ENCODE peak calls at places on chromosomes 12 and 14, in eight cellular contexts. M is esophagus muscularis mucosa; A is IMR-90; C is transverse colon; U is PC-3; I is lower lobe of right lung; B is CD4-positive, alpha-beta T cell; T is astrocyte. P is an unnamed sample.

GRCh38 chr14:83913466-83913865 is 1616.5 kb upstream of the FLRT2 start:
- DNase-seq in M (no peak), A (peak), C (no peak), U (peak), I (no peak), B (no peak), T (no peak), P (no peak)

GRCh38 chr12:138171-138897 is 71.8 kb downstream of the IQSEC3 start:
- DNase-seq in M (no peak), A (no peak), C (no peak), U (no peak), I (no peak), B (no peak), T (no peak), P (no peak)

GRCh38 chr12:93818488-93819047 is 141.4 kb downstream of the CRADD start:
- DNase-seq in M (no peak), A (no peak), C (no peak), U (no peak), I (no peak), B (no peak), T (no peak), P (no peak)

GRCh38 chr12:113271466-113271852 is 50.2 kb downstream of the TPCN1 start:
- DNase-seq in M (no peak), A (no peak), C (no peak), U (no peak), I (no peak), B (no peak), T (peak), P (no peak)

GRCh38 chr12:72346331-72346944 is 74.3 kb downstream of the TRHDE start:
- DNase-seq in M (no peak), A (peak), C (peak), U (peak), I (no peak), B (no peak), T (peak), P (peak)

GRCh38 chr12:130031571-130032189 is 127.9 kb upstream of the TMEM132D start:
- DNase-seq in M (no peak), A (no peak), C (peak), U (peak), I (peak), B (peak), T (no peak), P (peak)

GRCh38 chr14:100780646-100781355 is 45.1 kb upstream of the MEG3 start:
- DNase-seq in M (no peak), A (no peak), C (peak), U (no peak), I (no peak), B (no peak), T (no peak), P (no peak)

GRCh38 chr12:77999074-77999715 is 168.5 kb downstream of the NAV3 start:
- DNase-seq in M (no peak), A (no peak), C (no peak), U (no peak), I (no peak), B (no peak), T (no peak), P (no peak)

GRCh38 chr12:56221233-56221756 is 427 bp downstream of the RNF41 start:
- DNase-seq in M (no peak), A (peak), C (peak), U (peak), I (peak), B (no peak), T (peak), P (peak)

GRCh38 chr12:39413836-39414771 is 28.8 kb downstream of the KIF21A start:
- DNase-seq in M (no peak), A (no peak), C (no peak), U (no peak), I (no peak), B (no peak), T (no peak), P (no peak)

GRCh38 chr12:92600052-92600451 is 102.7 kb upstream of the PLEKHG7 start:
- DNase-seq in M (no peak), A (no peak), C (no peak), U (no peak), I (no peak), B (no peak), T (no peak), P (no peak)

GRCh38 chr12:51320695-51321320 is 3.2 kb downstream of the BIN2 start:
- DNase-seq in M (no peak), A (peak), C (peak), U (no peak), I (no peak), B (no peak), T (peak), P (peak)

GRCh38 chr14:31229638-31230229 is 22.1 kb upstream of the HECTD1 start:
- DNase-seq in M (peak), A (peak), C (peak), U (peak), I (peak), B (no peak), T (peak), P (peak)

GRCh38 chr12:81216739-81217138 is 138.9 kb downstream of the ACSS3 start:
- DNase-seq in M (no peak), A (no peak), C (no peak), U (no peak), I (no peak), B (no peak), T (no peak), P (no peak)

GRCh38 chr12:79911889-79912656 is 22.8 kb downstream of the PPP1R12A start:
- DNase-seq in M (no peak), A (peak), C (no peak), U (peak), I (no peak), B (no peak), T (peak), P (peak)

GRCh38 chr12:38110026-38110699 is 206.4 kb upstream of the ALG10B start:
- DNase-seq in M (no peak), A (no peak), C (no peak), U (peak), I (no peak), B (no peak), T (no peak), P (no peak)

GRCh38 chr12:59357811-59358210 is 238.0 kb upstream of the SLC16A7 start:
- DNase-seq in M (no peak), A (peak), C (no peak), U (no peak), I (no peak), B (no peak), T (no peak), P (no peak)

GRCh38 chr12:9784816-9785215 is 24.1 kb upstream of the CD69 start:
- DNase-seq in M (no peak), A (no peak), C (no peak), U (no peak), I (no peak), B (no peak), T (no peak), P (no peak)

GRCh38 chr12:23699031-23699430 is 250.4 kb downstream of the SOX5 start:
- DNase-seq in M (no peak), A (no peak), C (no peak), U (no peak), I (no peak), B (no peak), T (no peak), P (no peak)

GRCh38 chr14:97267509-97267908 is 470.3 kb downstream of the VRK1 start:
- DNase-seq in M (peak), A (no peak), C (no peak), U (peak), I (no peak), B (no peak), T (peak), P (peak)

GRCh38 chr12:4956968-4957367 is 47.3 kb downstream of the KCNA1 start:
- DNase-seq in M (no peak), A (no peak), C (no peak), U (no peak), I (no peak), B (no peak), T (no peak), P (no peak)

GRCh38 chr14:100660498-100661339 is 66.0 kb upstream of the DLK1 start:
- DNase-seq in M (no peak), A (peak), C (no peak), U (peak), I (no peak), B (no peak), T (peak), P (no peak)

GRCh38 chr12:117282490-117282889 is 78.9 kb downstream of the NOS1 start:
- DNase-seq in M (no peak), A (no peak), C (no peak), U (peak), I (no peak), B (no peak), T (no peak), P (no peak)

DNA sequence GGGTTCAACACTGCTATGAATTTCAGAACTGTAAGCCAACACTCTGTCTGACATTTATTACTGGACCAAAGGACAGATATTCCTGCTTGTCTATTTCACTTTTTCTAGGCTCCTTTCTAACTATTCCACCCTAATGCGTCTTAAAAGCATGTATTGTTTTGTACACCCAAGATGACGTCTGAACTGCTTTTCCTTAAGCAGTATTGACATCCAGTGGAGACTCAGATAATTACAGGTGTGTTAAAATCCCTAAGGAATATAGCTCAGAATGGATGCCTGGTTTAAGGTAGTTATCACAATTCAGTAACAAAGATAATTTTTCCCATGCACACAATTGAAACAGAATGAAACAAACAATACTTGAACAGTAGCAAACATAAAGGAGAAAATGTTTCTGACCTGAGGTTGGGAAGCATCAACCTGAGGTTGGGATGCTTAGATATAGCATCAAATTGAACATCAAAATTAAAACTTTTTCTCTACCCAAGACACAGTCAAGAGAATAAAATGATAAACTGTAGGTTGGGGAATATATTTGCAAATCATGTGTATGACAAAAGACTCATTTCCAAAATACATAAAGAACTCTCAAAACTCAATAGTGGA is 93.7 kb upstream of the PTPRR start:
- DNase-seq in M (no peak), A (peak), C (no peak), U (peak), I (no peak), B (no peak), T (peak), P (peak)
- TF ChIP-seq CTCF in M (no peak), A (peak), C (peak), U (peak), I (peak), B (no peak), T (peak), P (peak)

DNA sequence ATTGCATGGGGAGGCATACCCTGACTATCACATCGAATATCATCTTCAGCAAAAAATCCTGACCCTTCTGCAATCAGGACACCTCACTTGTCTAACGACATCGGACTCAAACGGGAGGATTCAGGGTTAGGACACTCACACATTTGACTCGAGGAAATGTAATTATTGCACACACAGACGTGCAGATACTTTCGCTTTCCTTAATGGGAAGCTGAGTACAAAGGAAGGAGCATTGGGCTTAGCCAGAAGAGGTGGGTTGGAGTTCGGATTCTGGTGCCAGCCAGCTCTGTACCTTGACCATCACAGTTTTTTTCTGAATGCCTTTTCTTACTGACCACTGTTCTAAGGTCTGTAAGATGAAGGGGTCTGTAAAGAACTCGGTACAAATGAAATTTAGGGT is 260.4 kb downstream of the GALC start:
- DNase-seq in M (no peak), A (no peak), C (no peak), U (no peak), I (no peak), B (no peak), T (no peak), P (no peak)
- TF ChIP-seq CTCF in M (no peak), A (no peak), C (no peak), U (no peak), I (no peak), B (no peak), T (no peak), P (no peak)

DNA sequence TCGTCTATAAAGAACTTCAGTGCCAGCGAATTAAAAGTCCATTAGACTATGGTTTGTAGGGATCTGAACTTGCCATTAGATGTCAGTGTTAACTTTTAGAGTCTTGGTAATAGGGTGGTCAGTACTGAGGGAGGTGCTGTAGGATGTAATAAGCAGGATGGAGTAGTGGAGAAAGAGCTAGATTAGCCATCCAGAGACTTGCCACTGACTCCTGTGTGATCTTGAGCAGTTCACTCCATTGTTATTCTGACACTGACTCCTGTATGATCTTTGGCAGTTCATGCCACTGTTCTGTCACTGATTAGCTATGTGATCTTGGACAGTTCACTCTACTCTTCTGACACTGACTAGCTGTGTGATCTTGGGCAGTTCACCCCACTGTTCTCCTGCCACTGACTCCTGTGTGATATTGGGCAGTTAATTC is 133.6 kb downstream of the TTLL5 start:
- DNase-seq in M (no peak), A (peak), C (no peak), U (peak), I (no peak), B (no peak), T (peak), P (peak)
- TF ChIP-seq CTCF in M (peak), A (peak), C (no peak), U (peak), I (peak), B (no peak), T (peak), P (peak)

GRCh38 chr12:12562585-12563245 is at the start of gene DUSP16:
- DNase-seq in M (peak), A (peak), C (peak), U (peak), I (peak), B (peak), T (peak), P (peak)

GRCh38 chr12:12559699-12560296 is 2.9 kb downstream of the DUSP16 start:
- DNase-seq in M (no peak), A (no peak), C (no peak), U (no peak), I (no peak), B (no peak), T (no peak), P (no peak)

GRCh38 chr12:12562016-12562483 is 613 bp downstream of the DUSP16 start:
- DNase-seq in M (no peak), A (peak), C (peak), U (peak), I (peak), B (peak), T (no peak), P (peak)

GRCh38 chr12:12560587-12561304 is 1.9 kb downstream of the DUSP16 start:
- DNase-seq in M (no peak), A (peak), C (peak), U (peak), I (no peak), B (peak), T (peak), P (peak)

DNA sequence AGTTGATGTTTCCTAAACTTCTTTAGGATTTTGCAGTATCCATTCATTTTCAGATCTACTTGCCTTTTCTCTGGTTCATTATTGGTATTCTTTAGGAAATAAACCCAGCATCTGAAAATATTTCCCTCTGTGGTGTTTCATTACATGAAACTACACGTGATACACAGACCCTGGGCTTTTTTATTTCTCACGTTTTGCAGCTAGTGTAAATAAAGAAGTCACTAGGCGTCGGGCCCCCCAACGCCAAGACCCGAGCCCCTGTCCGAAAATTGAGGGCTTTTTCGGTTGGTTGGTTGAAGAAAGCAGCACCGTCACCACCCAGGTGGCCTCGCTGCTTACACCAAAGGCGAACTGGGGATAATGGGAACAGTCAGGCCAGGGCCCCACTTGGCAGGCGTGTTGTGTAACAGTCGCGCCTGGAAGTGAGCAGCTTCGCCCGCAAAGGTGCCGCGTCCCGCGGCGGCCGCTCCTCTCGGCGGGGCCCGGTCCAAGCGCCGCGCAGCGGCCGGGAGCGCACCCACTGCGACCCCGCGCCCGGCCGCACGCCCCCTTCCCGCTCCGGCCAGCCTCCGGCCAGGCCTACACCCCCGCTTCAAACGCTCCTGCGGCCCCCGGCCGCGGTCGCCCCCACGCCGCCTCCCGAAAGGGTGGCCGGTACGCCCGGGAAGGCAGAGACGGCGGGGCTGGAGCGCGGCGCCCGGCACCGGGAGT is 1.2 kb downstream of the DUSP16 start:
- DNase-seq in M (no peak), A (peak), C (peak), U (peak), I (peak), B (peak), T (peak), P (peak)
- TF ChIP-seq CTCF in M (no peak), A (peak), C (peak), U (no peak), I (no peak), B (no peak), T (no peak), P (no peak)

DNA sequence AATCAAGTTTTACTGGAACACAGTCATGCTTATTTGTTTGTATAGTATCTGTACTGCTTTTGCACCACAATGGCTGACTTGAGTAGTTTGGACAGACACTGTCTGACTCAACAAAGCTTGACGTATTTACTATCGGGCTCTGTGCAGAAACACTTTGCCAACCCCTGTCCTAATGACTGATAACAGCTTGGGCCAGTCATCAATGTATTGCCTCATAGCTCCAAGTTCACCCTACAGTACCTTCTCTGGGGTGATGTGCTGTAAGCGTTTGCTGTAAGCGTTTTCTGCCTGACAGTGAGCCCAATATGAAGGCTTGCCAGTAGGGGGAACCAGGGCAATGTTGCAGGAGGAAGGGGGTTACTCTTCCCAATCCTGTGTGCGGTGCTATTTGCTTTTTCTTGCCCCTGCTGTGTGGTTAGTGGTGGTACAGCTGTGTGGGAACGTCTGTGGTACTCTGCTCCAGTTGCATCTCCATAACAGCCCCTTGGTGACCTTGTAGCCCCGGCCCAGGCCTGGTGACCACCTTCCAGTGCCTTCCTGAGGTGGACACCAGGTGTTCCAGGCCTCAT is 5.4 kb upstream of the CCDC177 start:
- DNase-seq in M (no peak), A (peak), C (no peak), U (peak), I (no peak), B (no peak), T (peak), P (peak)
- TF ChIP-seq CTCF in M (no peak), A (peak), C (no peak), U (peak), I (peak), B (no peak), T (peak), P (peak)

P was measured in AG10803.